ENCODE peak calls at places on chromosome 7, in four cellular contexts. One of them, this sample, is unnamed. For H3K4me1, the result is how much of the 10 kb centered on the place peaks cover.

GRCh38 chr7:151059362-151060112 is at the start of gene SLC4A2:
- DNase-seq in sigmoid colon: peak
- DNase-seq in breast epithelium: peak
- DNase-seq in gastrocnemius medialis: peak
- DNase-seq in this sample: peak

GRCh38 chr7:1364906-1365570 is 94.2 kb downstream of the MICALL2 start:
- DNase-seq in sigmoid colon: no peak
- DNase-seq in breast epithelium: no peak
- DNase-seq in gastrocnemius medialis: no peak
- DNase-seq in this sample: no peak

GRCh38 chr7:46205478-46205877 is 284.4 kb upstream of the IGFBP3 start:
- DNase-seq in sigmoid colon: no peak
- DNase-seq in breast epithelium: no peak
- DNase-seq in gastrocnemius medialis: no peak
- DNase-seq in this sample: no peak

GRCh38 chr7:149772236-149772820 is 1.1 kb downstream of the ZNF467 start:
- DNase-seq in sigmoid colon: no peak
- DNase-seq in breast epithelium: no peak
- DNase-seq in gastrocnemius medialis: no peak
- DNase-seq in this sample: peak

GRCh38 chr7:99752354-99752753 is 17.4 kb upstream of the CYP3A7 start:
- DNase-seq in sigmoid colon: no peak
- DNase-seq in breast epithelium: no peak
- DNase-seq in gastrocnemius medialis: no peak
- DNase-seq in this sample: no peak

GRCh38 chr7:143401265-143401664 is 7.4 kb downstream of the EPHA1 start:
- DNase-seq in sigmoid colon: no peak
- DNase-seq in breast epithelium: no peak
- DNase-seq in gastrocnemius medialis: no peak
- DNase-seq in this sample: no peak

GRCh38 chr7:5699951-5700384 is 81.5 kb downstream of the RNF216 start:
- DNase-seq in sigmoid colon: no peak
- DNase-seq in breast epithelium: peak
- DNase-seq in gastrocnemius medialis: no peak
- DNase-seq in this sample: no peak

GRCh38 chr7:9681284-9681683 is 1247.9 kb downstream of the NXPH1 start:
- DNase-seq in sigmoid colon: no peak
- DNase-seq in breast epithelium: no peak
- DNase-seq in gastrocnemius medialis: no peak
- DNase-seq in this sample: no peak

GRCh38 chr7:42107484-42107883 is 129.5 kb downstream of the GLI3 start:
- DNase-seq in sigmoid colon: no peak
- DNase-seq in breast epithelium: no peak
- DNase-seq in gastrocnemius medialis: no peak
- DNase-seq in this sample: no peak

GRCh38 chr7:158782638-158783490 is 46.4 kb downstream of the ESYT2 start:
- DNase-seq in sigmoid colon: peak
- DNase-seq in breast epithelium: no peak
- DNase-seq in gastrocnemius medialis: peak
- DNase-seq in this sample: peak

GRCh38 chr7:157662110-157662791 is 325.4 kb downstream of the DNAJB6 start:
- DNase-seq in sigmoid colon: peak
- DNase-seq in breast epithelium: no peak
- DNase-seq in gastrocnemius medialis: no peak
- DNase-seq in this sample: no peak

GRCh38 chr7:95859434-95859833 is 87.1 kb downstream of the DYNC1I1 start:
- DNase-seq in sigmoid colon: no peak
- DNase-seq in breast epithelium: no peak
- DNase-seq in gastrocnemius medialis: no peak
- DNase-seq in this sample: no peak

GRCh38 chr7:130210181-130210935 is 2.7 kb downstream of the SSMEM1 start:
- DNase-seq in sigmoid colon: no peak
- DNase-seq in breast epithelium: no peak
- DNase-seq in gastrocnemius medialis: no peak
- DNase-seq in this sample: no peak

GRCh38 chr7:40659231-40659630 is 524.4 kb downstream of the SUGCT start:
- DNase-seq in sigmoid colon: no peak
- DNase-seq in breast epithelium: no peak
- DNase-seq in gastrocnemius medialis: no peak
- DNase-seq in this sample: no peak

GRCh38 chr7:128408709-128409434 is 910 bp downstream of the IMPDH1 start:
- DNase-seq in sigmoid colon: peak
- DNase-seq in breast epithelium: no peak
- DNase-seq in gastrocnemius medialis: no peak
- DNase-seq in this sample: peak
- H3K4me1 ChIP-seq in sigmoid colon: under half
- H3K4me1 ChIP-seq in breast epithelium: under half
- H3K4me1 ChIP-seq in gastrocnemius medialis: under half
- H3K4me1 ChIP-seq in this sample: under half

DNA sequence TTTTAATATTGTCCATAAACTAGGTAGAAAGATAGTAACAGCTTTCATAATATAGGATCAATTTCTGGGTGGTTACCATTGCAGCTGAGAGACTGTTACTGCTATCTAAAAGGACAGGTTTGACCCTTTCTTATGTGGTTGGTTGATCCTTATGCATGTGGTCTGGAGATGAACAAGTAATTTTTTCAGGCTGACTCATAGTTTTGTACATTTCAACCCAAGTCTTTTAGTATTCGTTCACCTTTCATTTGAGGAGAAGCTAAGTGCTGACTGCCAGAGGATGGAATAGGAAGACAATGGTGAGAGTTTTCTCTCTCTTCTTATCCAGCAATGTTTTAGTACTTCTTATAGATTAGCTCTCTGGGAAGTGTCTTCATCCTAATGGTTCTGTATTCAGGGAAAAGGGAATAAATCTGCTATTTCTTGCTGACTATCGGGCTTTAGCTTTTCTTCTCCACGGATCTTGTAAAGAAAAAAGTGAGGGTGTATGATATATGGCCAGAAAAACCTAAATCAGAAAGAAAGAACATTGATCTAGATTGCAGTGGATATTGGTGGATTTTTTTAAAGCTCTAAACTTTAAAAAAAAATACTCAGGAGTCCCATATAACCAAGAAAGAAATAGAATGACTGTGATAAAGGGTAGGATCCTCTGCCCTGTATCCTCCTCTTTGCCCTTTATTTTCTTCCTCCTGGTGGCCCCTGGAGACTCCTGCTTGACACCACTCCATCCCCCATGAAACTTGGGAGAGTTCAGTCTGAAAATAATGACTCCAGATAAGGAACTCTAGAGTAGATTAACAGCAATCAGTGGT is 88.0 kb downstream of the CPED1 start:
- DNase-seq in sigmoid colon: no peak
- DNase-seq in breast epithelium: no peak
- DNase-seq in gastrocnemius medialis: no peak
- DNase-seq in this sample: no peak
- TF ChIP-seq POLR2A in sigmoid colon: no peak
- TF ChIP-seq POLR2A in breast epithelium: no peak
- TF ChIP-seq POLR2A in gastrocnemius medialis: no peak
- TF ChIP-seq POLR2A in this sample: no peak

GRCh38 chr7:29161226-29161625 is 14.9 kb upstream of the CPVL start:
- DNase-seq in sigmoid colon: no peak
- DNase-seq in breast epithelium: no peak
- DNase-seq in gastrocnemius medialis: no peak
- DNase-seq in this sample: no peak

GRCh38 chr7:29160080-29160479 is 13.7 kb upstream of the CPVL start:
- DNase-seq in sigmoid colon: no peak
- DNase-seq in breast epithelium: no peak
- DNase-seq in gastrocnemius medialis: no peak
- DNase-seq in this sample: no peak

GRCh38 chr7:29154076-29154475 is 7.7 kb upstream of the CPVL start:
- DNase-seq in sigmoid colon: no peak
- DNase-seq in breast epithelium: no peak
- DNase-seq in gastrocnemius medialis: no peak
- DNase-seq in this sample: no peak

GRCh38 chr7:29158748-29159147 is 12.4 kb upstream of the CPVL start:
- DNase-seq in sigmoid colon: no peak
- DNase-seq in breast epithelium: no peak
- DNase-seq in gastrocnemius medialis: no peak
- DNase-seq in this sample: no peak

DNA sequence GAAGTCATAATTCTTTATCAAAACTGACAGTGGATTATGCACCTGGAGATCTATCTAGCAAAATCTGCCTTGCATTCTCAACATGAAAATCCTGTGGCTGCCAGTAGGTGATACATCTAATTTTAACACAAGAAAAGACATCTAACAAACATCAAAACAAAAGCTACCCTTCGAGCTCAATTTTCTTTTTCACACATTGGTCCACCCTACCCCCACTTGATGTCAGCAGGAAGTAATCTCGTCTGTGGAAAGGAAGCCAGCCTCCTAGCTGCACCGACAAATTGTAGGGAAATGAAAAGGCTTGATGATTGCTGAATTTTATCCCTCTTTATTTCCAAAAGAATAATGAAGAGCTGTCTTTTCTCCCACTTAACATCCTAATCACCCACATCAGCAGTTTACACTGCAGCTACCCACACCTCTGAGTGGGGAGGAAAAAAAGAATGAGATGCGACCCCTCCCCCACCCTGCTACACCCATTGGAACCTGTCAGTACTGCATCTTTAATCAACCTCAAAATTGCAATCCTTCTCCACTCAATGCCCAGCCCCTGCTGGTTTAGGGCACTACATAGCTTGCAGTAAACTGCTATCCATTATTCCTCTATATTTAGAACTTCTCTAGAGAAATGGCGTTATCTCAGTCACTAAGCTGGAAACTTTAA is 10.6 kb upstream of the CPVL start:
- DNase-seq in sigmoid colon: no peak
- DNase-seq in breast epithelium: no peak
- DNase-seq in gastrocnemius medialis: no peak
- DNase-seq in this sample: no peak
- H3K4me3 ChIP-seq in sigmoid colon: no peak
- H3K4me3 ChIP-seq in breast epithelium: no peak
- H3K4me3 ChIP-seq in gastrocnemius medialis: no peak
- H3K4me3 ChIP-seq in this sample: no peak

GRCh38 chr7:67564978-67565377 is 568.3 kb downstream of the TYW1 start:
- DNase-seq in sigmoid colon: peak
- DNase-seq in breast epithelium: no peak
- DNase-seq in gastrocnemius medialis: no peak
- DNase-seq in this sample: no peak
- H3K4me1 ChIP-seq in sigmoid colon: under half
- H3K4me1 ChIP-seq in breast epithelium: under half
- H3K4me1 ChIP-seq in gastrocnemius medialis: under half
- H3K4me1 ChIP-seq in this sample: under half